ENCODE peak calls at places on chromosomes 4 and X, in six cellular contexts. One of them, this sample, is unnamed.
A peak's percentile ranks its signal among the peaks of the same experiment; 100 is the strongest.

GRCh38 chrX:130024127-130024526 is 41.7 kb downstream of the BCORL1 start:
- DNase-seq in body of pancreas: peak; percentile 51
- DNase-seq in spleen: peak; percentile 93
- DNase-seq in bronchial epithelial cell: peak; percentile 73
- DNase-seq in kidney epithelial cell: peak; percentile 52
- DNase-seq in RWPE2: no peak
- DNase-seq in this sample: no peak

GRCh38 chr4:107094332-107094731 is 58.2 kb upstream of the DKK2 start:
- DNase-seq in body of pancreas: no peak
- DNase-seq in spleen: peak; percentile 15
- DNase-seq in bronchial epithelial cell: peak; percentile 57
- DNase-seq in kidney epithelial cell: peak; percentile 0
- DNase-seq in RWPE2: no peak
- DNase-seq in this sample: no peak

GRCh38 chrX:139932901-139933796 is at the start of gene ATP11C:
- DNase-seq in body of pancreas: peak; percentile 79
- DNase-seq in spleen: peak; percentile 94
- DNase-seq in bronchial epithelial cell: peak; percentile 57
- DNase-seq in kidney epithelial cell: peak; percentile 34
- DNase-seq in RWPE2: peak; percentile 86
- DNase-seq in this sample: peak; percentile 61

GRCh38 chr4:1413221-1413663 is 7.0 kb upstream of the NKX1-1 start:
- DNase-seq in body of pancreas: no peak
- DNase-seq in spleen: no peak
- DNase-seq in bronchial epithelial cell: no peak
- DNase-seq in kidney epithelial cell: no peak
- DNase-seq in RWPE2: peak; percentile 36
- DNase-seq in this sample: no peak

GRCh38 chrX:118682258-118683014 is 45.0 kb upstream of the IL13RA1 start:
- DNase-seq in body of pancreas: no peak
- DNase-seq in spleen: no peak
- DNase-seq in bronchial epithelial cell: peak; percentile 36
- DNase-seq in kidney epithelial cell: no peak
- DNase-seq in RWPE2: no peak
- DNase-seq in this sample: no peak

GRCh38 chrX:7086384-7086783 is 61.1 kb upstream of the STS start:
- DNase-seq in body of pancreas: no peak
- DNase-seq in spleen: no peak
- DNase-seq in bronchial epithelial cell: no peak
- DNase-seq in kidney epithelial cell: no peak
- DNase-seq in RWPE2: no peak
- DNase-seq in this sample: no peak

GRCh38 chr4:138843611-138844010 is 172.0 kb upstream of the NOCT start:
- DNase-seq in body of pancreas: no peak
- DNase-seq in spleen: no peak
- DNase-seq in bronchial epithelial cell: peak; percentile 55
- DNase-seq in kidney epithelial cell: no peak
- DNase-seq in RWPE2: no peak
- DNase-seq in this sample: no peak

GRCh38 chr4:8846864-8847263 is 24.8 kb downstream of the HMX1 start:
- DNase-seq in body of pancreas: peak; percentile 2
- DNase-seq in spleen: peak; percentile 25
- DNase-seq in bronchial epithelial cell: no peak
- DNase-seq in kidney epithelial cell: no peak
- DNase-seq in RWPE2: no peak
- DNase-seq in this sample: no peak

GRCh38 chrX:12989456-12989855 is 14.5 kb downstream of the TMSB4X start:
- DNase-seq in body of pancreas: no peak
- DNase-seq in spleen: no peak
- DNase-seq in bronchial epithelial cell: no peak
- DNase-seq in kidney epithelial cell: no peak
- DNase-seq in RWPE2: no peak
- DNase-seq in this sample: no peak

GRCh38 chrX:19824603-19825002 is 62.8 kb downstream of the SH3KBP1 start:
- DNase-seq in body of pancreas: no peak
- DNase-seq in spleen: no peak
- DNase-seq in bronchial epithelial cell: no peak
- DNase-seq in kidney epithelial cell: peak; percentile 56
- DNase-seq in RWPE2: no peak
- DNase-seq in this sample: peak; percentile 61

GRCh38 chr4:169397762-169398161 is 127.0 kb upstream of the SH3RF1 start:
- DNase-seq in body of pancreas: no peak
- DNase-seq in spleen: no peak
- DNase-seq in bronchial epithelial cell: peak; percentile 58
- DNase-seq in kidney epithelial cell: no peak
- DNase-seq in RWPE2: no peak
- DNase-seq in this sample: peak; percentile 49

GRCh38 chr4:167290684-167291083 is 56.4 kb upstream of the SPOCK3 start:
- DNase-seq in body of pancreas: no peak
- DNase-seq in spleen: no peak
- DNase-seq in bronchial epithelial cell: peak; percentile 62
- DNase-seq in kidney epithelial cell: peak; percentile 16
- DNase-seq in RWPE2: no peak
- DNase-seq in this sample: peak; percentile 13

GRCh38 chr4:68984947-68985346 is 33.3 kb upstream of the UGT2A3 start:
- DNase-seq in body of pancreas: peak; percentile 15
- DNase-seq in spleen: no peak
- DNase-seq in bronchial epithelial cell: no peak
- DNase-seq in kidney epithelial cell: no peak
- DNase-seq in RWPE2: no peak
- DNase-seq in this sample: no peak

GRCh38 chrX:154116514-154116913 is 19.0 kb upstream of the MECP2 start:
- DNase-seq in body of pancreas: no peak
- DNase-seq in spleen: no peak
- DNase-seq in bronchial epithelial cell: no peak
- DNase-seq in kidney epithelial cell: no peak
- DNase-seq in RWPE2: no peak
- DNase-seq in this sample: no peak

GRCh38 chrX:45143455-45143854 is 57.2 kb downstream of the DIPK2B start:
- DNase-seq in body of pancreas: no peak
- DNase-seq in spleen: no peak
- DNase-seq in bronchial epithelial cell: no peak
- DNase-seq in kidney epithelial cell: no peak
- DNase-seq in RWPE2: no peak
- DNase-seq in this sample: no peak

GRCh38 chrX:106220177-106220576 is 52.1 kb downstream of the PWWP3B start:
- DNase-seq in body of pancreas: no peak
- DNase-seq in spleen: no peak
- DNase-seq in bronchial epithelial cell: peak; percentile 2
- DNase-seq in kidney epithelial cell: no peak
- DNase-seq in RWPE2: no peak
- DNase-seq in this sample: no peak

GRCh38 chr4:61332671-61333070 is 132.5 kb downstream of the ADGRL3 start:
- DNase-seq in body of pancreas: no peak
- DNase-seq in spleen: no peak
- DNase-seq in bronchial epithelial cell: no peak
- DNase-seq in kidney epithelial cell: no peak
- DNase-seq in RWPE2: no peak
- DNase-seq in this sample: no peak

GRCh38 chr4:48047896-48048295 is 31.3 kb downstream of the NIPAL1 start:
- DNase-seq in body of pancreas: peak; percentile 32
- DNase-seq in spleen: no peak
- DNase-seq in bronchial epithelial cell: no peak
- DNase-seq in kidney epithelial cell: no peak
- DNase-seq in RWPE2: no peak
- DNase-seq in this sample: no peak

GRCh38 chr4:39233783-39234182 is 51.5 kb downstream of the WDR19 start:
- DNase-seq in body of pancreas: no peak
- DNase-seq in spleen: no peak
- DNase-seq in bronchial epithelial cell: no peak
- DNase-seq in kidney epithelial cell: no peak
- DNase-seq in RWPE2: no peak
- DNase-seq in this sample: no peak

GRCh38 chr4:59689149-59689548 is 1511.0 kb upstream of the ADGRL3 start:
- DNase-seq in body of pancreas: no peak
- DNase-seq in spleen: no peak
- DNase-seq in bronchial epithelial cell: peak; percentile 53
- DNase-seq in kidney epithelial cell: no peak
- DNase-seq in RWPE2: no peak
- DNase-seq in this sample: no peak

GRCh38 chr4:11675051-11675800 is 246.5 kb upstream of the HS3ST1 start:
- DNase-seq in body of pancreas: no peak
- DNase-seq in spleen: no peak
- DNase-seq in bronchial epithelial cell: no peak
- DNase-seq in kidney epithelial cell: no peak
- DNase-seq in RWPE2: no peak
- DNase-seq in this sample: no peak

GRCh38 chr4:74038161-74039064 is at the start of gene CXCL3:
- DNase-seq in body of pancreas: peak; percentile 75
- DNase-seq in spleen: peak; percentile 86
- DNase-seq in bronchial epithelial cell: peak; percentile 35
- DNase-seq in kidney epithelial cell: no peak
- DNase-seq in RWPE2: peak; percentile 84
- DNase-seq in this sample: no peak

GRCh38 chrX:102746134-102746584 is 25.6 kb downstream of the GPRASP3 start:
- DNase-seq in body of pancreas: peak; percentile 23
- DNase-seq in spleen: peak; percentile 84
- DNase-seq in bronchial epithelial cell: no peak
- DNase-seq in kidney epithelial cell: no peak
- DNase-seq in RWPE2: no peak
- DNase-seq in this sample: no peak

GRCh38 chrX:46263494-46263893 is 281.7 kb downstream of the ZNF674 start:
- DNase-seq in body of pancreas: no peak
- DNase-seq in spleen: no peak
- DNase-seq in bronchial epithelial cell: peak; percentile 52
- DNase-seq in kidney epithelial cell: no peak
- DNase-seq in RWPE2: no peak
- DNase-seq in this sample: no peak

GRCh38 chr4:102696763-102697162 is 64.0 kb downstream of the MANBA start:
- DNase-seq in body of pancreas: no peak
- DNase-seq in spleen: no peak
- DNase-seq in bronchial epithelial cell: no peak
- DNase-seq in kidney epithelial cell: no peak
- DNase-seq in RWPE2: no peak
- DNase-seq in this sample: no peak

GRCh38 chrX:71081348-71082148 is 13.4 kb upstream of the SNX12 start:
- DNase-seq in body of pancreas: no peak
- DNase-seq in spleen: no peak
- DNase-seq in bronchial epithelial cell: peak; percentile 64
- DNase-seq in kidney epithelial cell: no peak
- DNase-seq in RWPE2: no peak
- DNase-seq in this sample: no peak

GRCh38 chr4:41410049-41410448 is 127.9 kb upstream of the LIMCH1 start:
- DNase-seq in body of pancreas: no peak
- DNase-seq in spleen: no peak
- DNase-seq in bronchial epithelial cell: peak; percentile 58
- DNase-seq in kidney epithelial cell: no peak
- DNase-seq in RWPE2: no peak
- DNase-seq in this sample: no peak
- TF ChIP-seq CTCF in body of pancreas: no peak
- TF ChIP-seq CTCF in spleen: no peak
- TF ChIP-seq CTCF in bronchial epithelial cell: no peak
- TF ChIP-seq CTCF in kidney epithelial cell: no peak
- TF ChIP-seq CTCF in RWPE2: no peak
- TF ChIP-seq CTCF in this sample: no peak

GRCh38 chr4:86249074-86249473 is 110.8 kb downstream of the MAPK10 start:
- DNase-seq in body of pancreas: no peak
- DNase-seq in spleen: no peak
- DNase-seq in bronchial epithelial cell: no peak
- DNase-seq in kidney epithelial cell: no peak
- DNase-seq in RWPE2: no peak
- DNase-seq in this sample: no peak
- H3K4me3 ChIP-seq in body of pancreas: no peak overlapping the region
- H3K4me3 ChIP-seq in spleen: no peak overlapping the region
- H3K4me3 ChIP-seq in bronchial epithelial cell: no peak overlapping the region
- H3K4me3 ChIP-seq in kidney epithelial cell: no peak overlapping the region
- H3K4me3 ChIP-seq in RWPE2: no peak overlapping the region
- H3K4me3 ChIP-seq in this sample: no peak overlapping the region

DNA sequence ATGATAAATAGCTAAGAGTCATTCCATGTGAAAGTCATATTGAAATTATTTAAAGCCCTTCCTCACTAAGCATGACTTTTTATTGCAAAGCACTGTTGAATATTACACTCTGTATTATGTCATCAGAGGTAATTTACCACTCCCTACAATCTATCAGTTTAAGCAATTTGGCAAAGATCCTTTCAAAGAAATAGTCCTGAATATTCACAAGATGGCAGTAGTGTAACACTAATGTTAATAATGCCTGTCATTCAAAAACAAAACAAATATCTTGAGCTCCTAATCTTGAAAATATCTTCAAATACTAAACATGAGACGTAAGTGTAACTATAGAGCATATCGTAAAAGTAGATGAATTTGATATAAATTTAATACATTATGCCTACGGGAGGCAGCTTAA is 208.6 kb upstream of the TECRL start:
- DNase-seq in body of pancreas: no peak
- DNase-seq in spleen: no peak
- DNase-seq in bronchial epithelial cell: peak; percentile 26
- DNase-seq in kidney epithelial cell: no peak
- DNase-seq in RWPE2: no peak
- DNase-seq in this sample: peak; percentile 6
- TF ChIP-seq CTCF in body of pancreas: no peak
- TF ChIP-seq CTCF in spleen: no peak
- TF ChIP-seq CTCF in bronchial epithelial cell: no peak
- TF ChIP-seq CTCF in kidney epithelial cell: no peak
- TF ChIP-seq CTCF in RWPE2: peak; percentile 37
- TF ChIP-seq CTCF in this sample: no peak

GRCh38 chrX:119999087-119999634 is 55.6 kb upstream of the NKAP start:
- DNase-seq in body of pancreas: no peak
- DNase-seq in spleen: no peak
- DNase-seq in bronchial epithelial cell: no peak
- DNase-seq in kidney epithelial cell: no peak
- DNase-seq in RWPE2: no peak
- DNase-seq in this sample: no peak
- H3K4me3 ChIP-seq in body of pancreas: no peak overlapping the region
- H3K4me3 ChIP-seq in spleen: no peak overlapping the region
- H3K4me3 ChIP-seq in bronchial epithelial cell: no peak overlapping the region
- H3K4me3 ChIP-seq in kidney epithelial cell: no peak overlapping the region
- H3K4me3 ChIP-seq in RWPE2: no peak overlapping the region
- H3K4me3 ChIP-seq in this sample: no peak overlapping the region

DNA sequence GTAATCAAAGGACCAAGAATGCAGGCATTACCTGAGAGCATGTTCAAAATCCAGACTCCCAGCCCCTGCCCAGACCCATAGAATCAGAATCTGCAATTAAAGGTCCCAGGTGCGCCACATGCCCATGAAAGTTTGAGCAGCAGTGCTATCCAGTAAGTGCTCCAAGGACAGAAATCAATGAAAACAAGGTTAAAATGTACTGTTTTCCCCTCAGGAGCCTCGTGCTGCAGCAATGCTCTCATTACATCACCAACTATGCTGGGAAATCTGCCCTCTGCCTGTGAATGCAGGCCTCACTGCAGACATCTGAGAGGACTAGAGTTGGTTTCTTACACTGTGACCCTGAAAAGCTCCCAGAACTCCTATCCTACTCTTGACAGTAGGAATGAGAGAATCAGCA is 21.1 kb downstream of the ANXA5 start:
- DNase-seq in body of pancreas: no peak
- DNase-seq in spleen: no peak
- DNase-seq in bronchial epithelial cell: no peak
- DNase-seq in kidney epithelial cell: no peak
- DNase-seq in RWPE2: no peak
- DNase-seq in this sample: no peak
- TF ChIP-seq CTCF in body of pancreas: no peak
- TF ChIP-seq CTCF in spleen: no peak
- TF ChIP-seq CTCF in bronchial epithelial cell: no peak
- TF ChIP-seq CTCF in kidney epithelial cell: peak; percentile 12
- TF ChIP-seq CTCF in RWPE2: no peak
- TF ChIP-seq CTCF in this sample: peak; percentile 34

GRCh38 chrX:30887721-30888120 is 1.3 kb downstream of the TAB3 start:
- DNase-seq in body of pancreas: no peak
- DNase-seq in spleen: no peak
- DNase-seq in bronchial epithelial cell: no peak
- DNase-seq in kidney epithelial cell: no peak
- DNase-seq in RWPE2: no peak
- DNase-seq in this sample: no peak
- H3K4me3 ChIP-seq in body of pancreas: peak overlapping the region; percentile 18
- H3K4me3 ChIP-seq in spleen: peak overlapping the region; percentile 62
- H3K4me3 ChIP-seq in bronchial epithelial cell: peak overlapping the region; percentile 44
- H3K4me3 ChIP-seq in kidney epithelial cell: no peak overlapping the region
- H3K4me3 ChIP-seq in RWPE2: peak overlapping the region; percentile 95
- H3K4me3 ChIP-seq in this sample: peak overlapping the region; percentile 71